ENCODE peak calls at places on chromosomes 2 and 18, in ten cellular contexts. One of them, this sample, is unnamed.

GRCh38 chr2:206657087-206657486 is 14.8 kb downstream of the FAM237A start:
- ATAC-seq in K562: no peak
- ATAC-seq in CD8-positive, alpha-beta T cell: no peak
- ATAC-seq in right cardiac atrium: no peak
- ATAC-seq in T-helper 17 cell: no peak
- ATAC-seq in aorta: no peak
- ATAC-seq in naive thymus-derived CD4-positive, alpha-beta T cell: no peak
- ATAC-seq in HCT116: no peak
- ATAC-seq in lower lobe of right lung: no peak
- ATAC-seq in pancreas: no peak
- ATAC-seq in this sample: no peak

GRCh38 chr18:49177812-49178211 is 227.0 kb upstream of the SMAD7 start:
- ATAC-seq in T-helper 17 cell: no peak
- ATAC-seq in pancreas: no peak
- ATAC-seq in K562: no peak
- ATAC-seq in aorta: no peak
- ATAC-seq in lower lobe of right lung: peak; percentile 32
- ATAC-seq in right cardiac atrium: no peak
- ATAC-seq in CD8-positive, alpha-beta T cell: no peak
- ATAC-seq in HCT116: peak; percentile 67
- ATAC-seq in naive thymus-derived CD4-positive, alpha-beta T cell: no peak
- ATAC-seq in this sample: no peak

GRCh38 chr18:67652296-67652695 is 135.8 kb upstream of the DSEL start:
- ATAC-seq in pancreas: no peak
- ATAC-seq in HCT116: no peak
- ATAC-seq in right cardiac atrium: no peak
- ATAC-seq in K562: no peak
- ATAC-seq in T-helper 17 cell: no peak
- ATAC-seq in lower lobe of right lung: no peak
- ATAC-seq in CD8-positive, alpha-beta T cell: no peak
- ATAC-seq in aorta: no peak
- ATAC-seq in naive thymus-derived CD4-positive, alpha-beta T cell: no peak
- ATAC-seq in this sample: no peak

GRCh38 chr2:80396276-80396675 is 91.7 kb upstream of the LRRTM1 start:
- ATAC-seq in K562: no peak
- ATAC-seq in pancreas: no peak
- ATAC-seq in aorta: no peak
- ATAC-seq in CD8-positive, alpha-beta T cell: no peak
- ATAC-seq in HCT116: no peak
- ATAC-seq in T-helper 17 cell: no peak
- ATAC-seq in right cardiac atrium: no peak
- ATAC-seq in naive thymus-derived CD4-positive, alpha-beta T cell: no peak
- ATAC-seq in lower lobe of right lung: no peak
- ATAC-seq in this sample: no peak

GRCh38 chr18:73942081-73942625 is 205.5 kb downstream of the FBXO15 start:
- ATAC-seq in HCT116: no peak
- ATAC-seq in aorta: no peak
- ATAC-seq in CD8-positive, alpha-beta T cell: no peak
- ATAC-seq in K562: no peak
- ATAC-seq in pancreas: no peak
- ATAC-seq in lower lobe of right lung: no peak
- ATAC-seq in right cardiac atrium: no peak
- ATAC-seq in T-helper 17 cell: no peak
- ATAC-seq in naive thymus-derived CD4-positive, alpha-beta T cell: no peak
- ATAC-seq in this sample: no peak

GRCh38 chr2:70047406-70048033 is 39.8 kb upstream of the PCBP1 start:
- ATAC-seq in HCT116: no peak
- ATAC-seq in K562: peak; percentile 50
- ATAC-seq in pancreas: peak; percentile 28
- ATAC-seq in naive thymus-derived CD4-positive, alpha-beta T cell: no peak
- ATAC-seq in T-helper 17 cell: no peak
- ATAC-seq in CD8-positive, alpha-beta T cell: no peak
- ATAC-seq in right cardiac atrium: no peak
- ATAC-seq in aorta: no peak
- ATAC-seq in lower lobe of right lung: no peak
- ATAC-seq in this sample: no peak

GRCh38 chr18:53567935-53568574 is 656.4 kb downstream of the MBD2 start:
- ATAC-seq in pancreas: peak; percentile 43
- ATAC-seq in lower lobe of right lung: peak; percentile 39
- ATAC-seq in CD8-positive, alpha-beta T cell: no peak
- ATAC-seq in T-helper 17 cell: no peak
- ATAC-seq in right cardiac atrium: no peak
- ATAC-seq in HCT116: no peak
- ATAC-seq in naive thymus-derived CD4-positive, alpha-beta T cell: no peak
- ATAC-seq in aorta: no peak
- ATAC-seq in K562: no peak
- ATAC-seq in this sample: no peak

GRCh38 chr2:217468042-217468441 is 534.8 kb downstream of the TNS1 start:
- ATAC-seq in lower lobe of right lung: no peak
- ATAC-seq in aorta: no peak
- ATAC-seq in right cardiac atrium: no peak
- ATAC-seq in pancreas: no peak
- ATAC-seq in CD8-positive, alpha-beta T cell: no peak
- ATAC-seq in K562: no peak
- ATAC-seq in HCT116: no peak
- ATAC-seq in naive thymus-derived CD4-positive, alpha-beta T cell: no peak
- ATAC-seq in T-helper 17 cell: no peak
- ATAC-seq in this sample: no peak

DNA sequence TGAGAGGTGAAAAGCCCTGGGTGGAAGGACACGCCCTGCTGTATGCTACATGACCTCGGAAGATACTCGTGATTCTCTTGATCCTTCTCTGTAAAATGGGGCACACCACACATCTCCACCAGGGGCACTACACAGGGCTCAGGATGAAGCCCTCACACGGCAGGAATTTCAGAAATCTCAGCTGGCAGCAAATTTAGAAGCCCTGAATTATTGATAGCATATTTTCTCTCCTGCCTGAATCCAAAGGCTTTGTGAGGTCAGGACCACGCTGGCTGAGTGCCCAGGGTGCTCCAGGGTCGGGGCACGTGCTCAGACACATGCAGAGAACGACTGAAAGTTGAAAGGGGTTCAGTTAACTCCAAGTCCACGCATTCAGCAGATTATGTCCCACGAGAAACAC is 42.1 kb upstream of the GALR1 start:
- ATAC-seq in pancreas: peak; percentile 83
- ATAC-seq in T-helper 17 cell: peak; percentile 95
- ATAC-seq in HCT116: peak; percentile 94
- ATAC-seq in CD8-positive, alpha-beta T cell: peak; percentile 93
- ATAC-seq in K562: no peak
- ATAC-seq in naive thymus-derived CD4-positive, alpha-beta T cell: peak; percentile 91
- ATAC-seq in right cardiac atrium: peak; percentile 76
- ATAC-seq in aorta: peak; percentile 87
- ATAC-seq in lower lobe of right lung: peak; percentile 78
- ATAC-seq in this sample: peak; percentile 76
- H3K9me3 ChIP-seq in pancreas: no peaks in the 10 kb centered on the region
- H3K9me3 ChIP-seq in T-helper 17 cell: no peaks in the 10 kb centered on the region
- H3K9me3 ChIP-seq in HCT116: no peaks in the 10 kb centered on the region
- H3K9me3 ChIP-seq in CD8-positive, alpha-beta T cell: no peaks in the 10 kb centered on the region
- H3K9me3 ChIP-seq in K562: no peaks in the 10 kb centered on the region
- H3K9me3 ChIP-seq in naive thymus-derived CD4-positive, alpha-beta T cell: no peaks in the 10 kb centered on the region
- H3K9me3 ChIP-seq in right cardiac atrium: no peaks in the 10 kb centered on the region
- H3K9me3 ChIP-seq in aorta: no peaks in the 10 kb centered on the region
- H3K9me3 ChIP-seq in lower lobe of right lung: no peaks in the 10 kb centered on the region
- H3K9me3 ChIP-seq in this sample: no peaks in the 10 kb centered on the region

DNA sequence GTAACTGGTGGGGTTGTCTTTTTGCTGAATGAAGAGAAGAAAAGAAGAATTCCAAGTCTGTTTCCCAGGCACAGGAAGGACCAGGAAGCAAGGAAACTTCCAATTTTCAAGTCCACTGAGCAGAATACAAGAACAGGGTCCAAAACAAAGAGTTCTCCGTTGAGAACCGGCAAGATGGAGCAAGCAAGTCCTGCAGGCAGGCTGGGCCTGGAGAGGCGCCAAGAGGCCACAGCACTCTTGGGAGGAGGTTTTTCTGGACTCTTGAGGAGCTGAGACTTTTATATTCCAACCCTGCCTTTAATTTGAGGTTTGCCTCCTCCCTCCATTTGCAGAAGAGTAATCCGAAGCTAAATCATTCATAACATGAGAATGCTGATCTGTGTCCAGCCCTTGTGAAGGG is 224.5 kb downstream of the IKZF2 start:
- ATAC-seq in naive thymus-derived CD4-positive, alpha-beta T cell: no peak
- ATAC-seq in lower lobe of right lung: no peak
- ATAC-seq in right cardiac atrium: peak; percentile 61
- ATAC-seq in HCT116: no peak
- ATAC-seq in T-helper 17 cell: no peak
- ATAC-seq in aorta: peak; percentile 29
- ATAC-seq in pancreas: no peak
- ATAC-seq in CD8-positive, alpha-beta T cell: no peak
- ATAC-seq in K562: no peak
- ATAC-seq in this sample: no peak
- H3K9me3 ChIP-seq in naive thymus-derived CD4-positive, alpha-beta T cell: no peaks in the 10 kb centered on the region
- H3K9me3 ChIP-seq in lower lobe of right lung: no peaks in the 10 kb centered on the region
- H3K9me3 ChIP-seq in right cardiac atrium: no peaks in the 10 kb centered on the region
- H3K9me3 ChIP-seq in HCT116: no peaks in the 10 kb centered on the region
- H3K9me3 ChIP-seq in T-helper 17 cell: no peaks in the 10 kb centered on the region
- H3K9me3 ChIP-seq in aorta: peaks cover 2% of the 10 kb centered on the region
- H3K9me3 ChIP-seq in pancreas: no peaks in the 10 kb centered on the region
- H3K9me3 ChIP-seq in CD8-positive, alpha-beta T cell: no peaks in the 10 kb centered on the region
- H3K9me3 ChIP-seq in K562: no peaks in the 10 kb centered on the region
- H3K9me3 ChIP-seq in this sample: no peaks in the 10 kb centered on the region

GRCh38 chr2:241000831-241001321 is 2.5 kb downstream of the SNED1 start:
- ATAC-seq in CD8-positive, alpha-beta T cell: no peak
- ATAC-seq in aorta: no peak
- ATAC-seq in naive thymus-derived CD4-positive, alpha-beta T cell: no peak
- ATAC-seq in HCT116: no peak
- ATAC-seq in K562: no peak
- ATAC-seq in T-helper 17 cell: no peak
- ATAC-seq in lower lobe of right lung: peak; percentile 75
- ATAC-seq in right cardiac atrium: no peak
- ATAC-seq in pancreas: peak; percentile 39
- ATAC-seq in this sample: no peak
- H3K9me3 ChIP-seq in CD8-positive, alpha-beta T cell: peaks cover 8% of the 10 kb centered on the region
- H3K9me3 ChIP-seq in aorta: peaks cover 2% of the 10 kb centered on the region
- H3K9me3 ChIP-seq in naive thymus-derived CD4-positive, alpha-beta T cell: peaks cover 8% of the 10 kb centered on the region
- H3K9me3 ChIP-seq in HCT116: peaks cover 6% of the 10 kb centered on the region
- H3K9me3 ChIP-seq in K562: no peaks in the 10 kb centered on the region
- H3K9me3 ChIP-seq in T-helper 17 cell: peaks cover 3% of the 10 kb centered on the region
- H3K9me3 ChIP-seq in lower lobe of right lung: peaks cover 20% of the 10 kb centered on the region
- H3K9me3 ChIP-seq in right cardiac atrium: peaks cover 6% of the 10 kb centered on the region
- H3K9me3 ChIP-seq in pancreas: no peaks in the 10 kb centered on the region
- H3K9me3 ChIP-seq in this sample: no peaks in the 10 kb centered on the region

GRCh38 chr2:89820248-89820647 is 1128.8 kb downstream of the RPIA start:
- ATAC-seq in K562: no peak
- ATAC-seq in aorta: no peak
- ATAC-seq in lower lobe of right lung: no peak
- ATAC-seq in pancreas: no peak
- ATAC-seq in CD8-positive, alpha-beta T cell: no peak
- ATAC-seq in HCT116: no peak
- ATAC-seq in T-helper 17 cell: no peak
- ATAC-seq in naive thymus-derived CD4-positive, alpha-beta T cell: no peak
- ATAC-seq in right cardiac atrium: no peak
- ATAC-seq in this sample: no peak

GRCh38 chr2:89818873-89819272 is 1127.4 kb downstream of the RPIA start:
- ATAC-seq in T-helper 17 cell: no peak
- ATAC-seq in HCT116: no peak
- ATAC-seq in naive thymus-derived CD4-positive, alpha-beta T cell: no peak
- ATAC-seq in right cardiac atrium: no peak
- ATAC-seq in lower lobe of right lung: no peak
- ATAC-seq in aorta: no peak
- ATAC-seq in pancreas: no peak
- ATAC-seq in K562: no peak
- ATAC-seq in CD8-positive, alpha-beta T cell: no peak
- ATAC-seq in this sample: no peak

GRCh38 chr2:89823556-89823955 is 1132.1 kb downstream of the RPIA start:
- ATAC-seq in naive thymus-derived CD4-positive, alpha-beta T cell: no peak
- ATAC-seq in lower lobe of right lung: no peak
- ATAC-seq in right cardiac atrium: no peak
- ATAC-seq in CD8-positive, alpha-beta T cell: no peak
- ATAC-seq in HCT116: no peak
- ATAC-seq in T-helper 17 cell: no peak
- ATAC-seq in aorta: no peak
- ATAC-seq in K562: no peak
- ATAC-seq in pancreas: no peak
- ATAC-seq in this sample: no peak

GRCh38 chr2:89821455-89821945 is 1130.0 kb downstream of the RPIA start:
- ATAC-seq in naive thymus-derived CD4-positive, alpha-beta T cell: no peak
- ATAC-seq in HCT116: no peak
- ATAC-seq in right cardiac atrium: no peak
- ATAC-seq in T-helper 17 cell: no peak
- ATAC-seq in aorta: no peak
- ATAC-seq in K562: no peak
- ATAC-seq in pancreas: no peak
- ATAC-seq in CD8-positive, alpha-beta T cell: no peak
- ATAC-seq in lower lobe of right lung: no peak
- ATAC-seq in this sample: no peak

DNA sequence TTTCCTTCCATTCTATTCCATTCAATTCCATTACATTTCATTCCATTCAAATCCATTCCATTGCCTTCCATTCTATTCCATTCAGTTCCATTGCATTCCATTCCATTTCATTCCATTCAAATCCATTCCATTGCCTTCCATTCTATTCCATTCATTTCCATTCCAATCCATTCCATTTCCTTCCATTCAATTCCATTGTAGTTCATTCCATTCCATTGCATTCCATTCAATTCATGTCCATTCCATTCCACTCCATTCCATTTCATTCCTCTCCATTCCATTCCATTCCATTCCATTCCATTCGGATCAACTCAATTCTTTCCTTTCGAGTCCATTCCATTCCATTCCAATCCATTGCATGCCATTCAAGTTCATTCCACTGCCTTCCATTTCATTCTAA is 1128.3 kb downstream of the RPIA start:
- ATAC-seq in aorta: no peak
- ATAC-seq in HCT116: no peak
- ATAC-seq in pancreas: no peak
- ATAC-seq in naive thymus-derived CD4-positive, alpha-beta T cell: no peak
- ATAC-seq in T-helper 17 cell: no peak
- ATAC-seq in K562: no peak
- ATAC-seq in right cardiac atrium: no peak
- ATAC-seq in CD8-positive, alpha-beta T cell: no peak
- ATAC-seq in lower lobe of right lung: no peak
- ATAC-seq in this sample: no peak
- H3K9me3 ChIP-seq in aorta: peaks cover 12% of the 10 kb centered on the region
- H3K9me3 ChIP-seq in HCT116: peaks cover 38% of the 10 kb centered on the region
- H3K9me3 ChIP-seq in pancreas: no peaks in the 10 kb centered on the region
- H3K9me3 ChIP-seq in naive thymus-derived CD4-positive, alpha-beta T cell: peaks cover 9% of the 10 kb centered on the region
- H3K9me3 ChIP-seq in T-helper 17 cell: peaks cover 33% of the 10 kb centered on the region
- H3K9me3 ChIP-seq in K562: peaks cover 11% of the 10 kb centered on the region
- H3K9me3 ChIP-seq in right cardiac atrium: no peaks in the 10 kb centered on the region
- H3K9me3 ChIP-seq in CD8-positive, alpha-beta T cell: peaks cover 10% of the 10 kb centered on the region
- H3K9me3 ChIP-seq in lower lobe of right lung: peaks cover 8% of the 10 kb centered on the region
- H3K9me3 ChIP-seq in this sample: no peaks in the 10 kb centered on the region

GRCh38 chr2:16055848-16056580 is 115.7 kb downstream of the MYCN start:
- ATAC-seq in aorta: no peak
- ATAC-seq in K562: no peak
- ATAC-seq in T-helper 17 cell: no peak
- ATAC-seq in pancreas: no peak
- ATAC-seq in right cardiac atrium: no peak
- ATAC-seq in lower lobe of right lung: no peak
- ATAC-seq in naive thymus-derived CD4-positive, alpha-beta T cell: peak; percentile 18
- ATAC-seq in CD8-positive, alpha-beta T cell: no peak
- ATAC-seq in HCT116: no peak
- ATAC-seq in this sample: no peak
- H3K9me3 ChIP-seq in aorta: peaks cover 5% of the 10 kb centered on the region
- H3K9me3 ChIP-seq in K562: no peaks in the 10 kb centered on the region
- H3K9me3 ChIP-seq in T-helper 17 cell: no peaks in the 10 kb centered on the region
- H3K9me3 ChIP-seq in pancreas: no peaks in the 10 kb centered on the region
- H3K9me3 ChIP-seq in right cardiac atrium: no peaks in the 10 kb centered on the region
- H3K9me3 ChIP-seq in lower lobe of right lung: no peaks in the 10 kb centered on the region
- H3K9me3 ChIP-seq in naive thymus-derived CD4-positive, alpha-beta T cell: no peaks in the 10 kb centered on the region
- H3K9me3 ChIP-seq in CD8-positive, alpha-beta T cell: no peaks in the 10 kb centered on the region
- H3K9me3 ChIP-seq in HCT116: no peaks in the 10 kb centered on the region
- H3K9me3 ChIP-seq in this sample: no peaks in the 10 kb centered on the region